ENCODE peak calls at places on chromosomes 16 and 17, in five cellular contexts. D is GM12865, X is IMR-90, B is cardiac fibroblast, J is left ventricle myocardium inferior. K is an unnamed sample.

GRCh38 chr17:79612468-79613194 is 1.8 kb upstream of the RBFOX3 start:
- DNase-seq in D (peak), X (peak), B (peak), J (no peak), K (peak)

GRCh38 chr17:19728114-19728495 is 11.7 kb upstream of the SLC47A2 start:
- DNase-seq in D (no peak), X (peak), B (peak), J (peak), K (peak)

GRCh38 chr17:48328457-48328856 is 101.6 kb downstream of the SKAP1 start:
- DNase-seq in D (no peak), X (no peak), B (no peak), J (no peak), K (no peak)

GRCh38 chr16:87474017-87474416 is 18.8 kb downstream of the ZCCHC14 start:
- DNase-seq in D (no peak), X (no peak), B (no peak), J (no peak), K (no peak)

GRCh38 chr17:56635640-56636039 is 42.1 kb downstream of the NOG start:
- DNase-seq in D (no peak), X (no peak), B (no peak), J (no peak), K (no peak)

GRCh38 chr17:44398692-44399691 is 9.5 kb upstream of the ITGA2B start:
- DNase-seq in D (no peak), X (peak), B (no peak), J (no peak), K (no peak)

GRCh38 chr17:74260525-74260850 is 13.5 kb upstream of the DNAI2 start:
- DNase-seq in D (no peak), X (no peak), B (no peak), J (no peak), K (no peak)

GRCh38 chr17:33452797-33453196 is 159.7 kb upstream of the ASIC2 start:
- DNase-seq in D (no peak), X (no peak), B (no peak), J (no peak), K (no peak)

GRCh38 chr17:82752371-82753200 is 721 bp downstream of the TBCD start:
- DNase-seq in D (peak), X (no peak), B (peak), J (no peak), K (no peak)

GRCh38 chr17:59149841-59150511 is 5.0 kb downstream of the SKA2 start:
- DNase-seq in D (peak), X (no peak), B (no peak), J (no peak), K (no peak)

GRCh38 chr16:72876221-72876620 is 171.7 kb downstream of the ZFHX3 start:
- DNase-seq in D (peak), X (peak), B (peak), J (peak), K (no peak)

GRCh38 chr17:1485748-1486376 is 6.6 kb downstream of the MYO1C start:
- DNase-seq in D (peak), X (peak), B (peak), J (peak), K (peak)

GRCh38 chr16:70694088-70694487 is 8.2 kb upstream of the MTSS2 start:
- DNase-seq in D (no peak), X (peak), B (peak), J (no peak), K (no peak)

GRCh38 chr17:66753126-66753920 is 81.6 kb upstream of the CACNG5 start:
- DNase-seq in D (no peak), X (no peak), B (no peak), J (no peak), K (no peak)

GRCh38 chr17:4949321-4950074 is 1.2 kb upstream of the PFN1 start:
- DNase-seq in D (peak), X (peak), B (peak), J (peak), K (peak)

GRCh38 chr17:58208344-58208743 is 10.7 kb downstream of the MKS1 start:
- DNase-seq in D (no peak), X (no peak), B (no peak), J (no peak), K (no peak)

GRCh38 chr17:78381601-78382168 is 3.2 kb downstream of the PGS1 start:
- DNase-seq in D (peak), X (no peak), B (no peak), J (no peak), K (no peak)

GRCh38 chr16:15461376-15461775 is 27.0 kb downstream of the BMERB1 start:
- DNase-seq in D (no peak), X (no peak), B (peak), J (no peak), K (no peak)

GRCh38 chr17:28741358-28742349 is 2.2 kb upstream of the TRAF4 start:
- DNase-seq in D (peak), X (no peak), B (no peak), J (no peak), K (peak)

GRCh38 chr17:58755577-58756245 is at the start of gene PPM1E:
- DNase-seq in D (peak), X (peak), B (peak), J (peak), K (peak)

GRCh38 chr17:34892864-34893263 is 68.4 kb downstream of the CCT6B start:
- DNase-seq in D (peak), X (no peak), B (no peak), J (no peak), K (no peak)

GRCh38 chr17:31373150-31374082 is 18.1 kb upstream of the RAB11FIP4 start:
- DNase-seq in D (peak), X (peak), B (peak), J (no peak), K (no peak)

GRCh38 chr16:52547001-52547833 is at the start of gene TOX3:
- DNase-seq in D (no peak), X (no peak), B (no peak), J (no peak), K (peak)

GRCh38 chr17:58330997-58331814 is 2.6 kb upstream of the TSPOAP1 start:
- DNase-seq in D (peak), X (no peak), B (no peak), J (peak), K (no peak)

GRCh38 chr16:15578824-15579223 is 64.1 kb downstream of the MARF1 start:
- DNase-seq in D (no peak), X (no peak), B (no peak), J (no peak), K (no peak)

GRCh38 chr16:82945420-82946096 is 318.8 kb downstream of the CDH13 start:
- DNase-seq in D (no peak), X (no peak), B (peak), J (no peak), K (no peak)

GRCh38 chr17:64200080-64201042 is 62.7 kb downstream of the TEX2 start:
- DNase-seq in D (peak), X (peak), B (peak), J (no peak), K (no peak)

GRCh38 chr17:68457168-68457538 is at the start of gene WIPI1:
- DNase-seq in D (no peak), X (no peak), B (no peak), J (no peak), K (peak)

GRCh38 chr17:78126895-78127239 is 1.7 kb downstream of the TMC6 start:
- DNase-seq in D (no peak), X (no peak), B (no peak), J (no peak), K (no peak)

GRCh38 chr17:48873696-48874443 is 18.7 kb upstream of the ATP5MC1 start:
- DNase-seq in D (no peak), X (no peak), B (no peak), J (no peak), K (no peak)

GRCh38 chr17:10197721-10198508 is 491 bp downstream of the GAS7 start:
- DNase-seq in D (no peak), X (no peak), B (no peak), J (peak), K (peak)
- H3K4me3 ChIP-seq in D (peak), X (peak), B (peak), J (peak), K (peak)

GRCh38 chr17:7852262-7852670 is 2.6 kb upstream of the TMEM88 start:
- DNase-seq in D (no peak), X (no peak), B (no peak), J (no peak), K (peak)

GRCh38 chr17:7850118-7850504 is 4.8 kb upstream of the TMEM88 start:
- DNase-seq in D (no peak), X (no peak), B (no peak), J (no peak), K (peak)

GRCh38 chr17:7849185-7850117 is 5.4 kb upstream of the TMEM88 start:
- DNase-seq in D (no peak), X (no peak), B (no peak), J (no peak), K (peak)

GRCh38 chr17:7851438-7852261 is 3.2 kb upstream of the TMEM88 start:
- DNase-seq in D (peak), X (peak), B (peak), J (peak), K (peak)

DNA sequence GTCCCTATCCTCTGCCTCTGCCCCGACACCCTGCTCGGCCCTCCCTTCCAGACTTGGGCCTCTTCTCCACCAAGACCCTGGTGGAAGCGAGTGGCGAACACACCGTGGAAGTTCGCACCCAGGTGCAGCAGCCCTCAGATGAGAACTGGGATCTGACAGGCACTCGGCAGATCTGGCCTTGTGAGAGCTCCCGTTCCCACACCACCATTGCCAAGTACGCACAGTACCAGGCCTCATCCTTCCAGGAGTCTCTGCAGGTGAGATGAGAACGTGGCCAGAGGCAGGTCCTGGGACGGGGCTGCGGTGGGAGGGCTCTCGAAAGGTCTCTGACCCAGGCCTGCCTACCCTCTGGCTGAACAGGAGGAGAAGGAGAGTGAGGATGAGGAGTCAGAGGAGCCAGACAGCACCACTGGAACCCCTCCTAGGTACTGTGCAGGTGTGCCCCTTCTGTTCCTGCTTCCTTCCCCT is 3.9 kb upstream of the TMEM88 start:
- DNase-seq in D (no peak), X (no peak), B (no peak), J (no peak), K (peak)
- H3K4me3 ChIP-seq in D (peak), X (no peak), B (no peak), J (no peak), K (peak)

GRCh38 chr16:79137528-79137927 is 463.0 kb downstream of the MAF start:
- DNase-seq in D (no peak), X (no peak), B (no peak), J (no peak), K (no peak)

GRCh38 chr16:79134300-79134699 is 466.2 kb downstream of the MAF start:
- DNase-seq in D (no peak), X (no peak), B (no peak), J (no peak), K (no peak)

GRCh38 chr16:79128706-79129105 is 471.8 kb downstream of the MAF start:
- DNase-seq in D (no peak), X (no peak), B (no peak), J (no peak), K (no peak)

GRCh38 chr16:79131676-79132075 is 468.9 kb downstream of the MAF start:
- DNase-seq in D (no peak), X (no peak), B (no peak), J (no peak), K (no peak)

GRCh38 chr16:79132745-79133144 is 467.8 kb downstream of the MAF start:
- DNase-seq in D (no peak), X (no peak), B (no peak), J (peak), K (no peak)
- H3K4me3 ChIP-seq in D (no peak), X (no peak), B (no peak), J (no peak), K (no peak)

DNA sequence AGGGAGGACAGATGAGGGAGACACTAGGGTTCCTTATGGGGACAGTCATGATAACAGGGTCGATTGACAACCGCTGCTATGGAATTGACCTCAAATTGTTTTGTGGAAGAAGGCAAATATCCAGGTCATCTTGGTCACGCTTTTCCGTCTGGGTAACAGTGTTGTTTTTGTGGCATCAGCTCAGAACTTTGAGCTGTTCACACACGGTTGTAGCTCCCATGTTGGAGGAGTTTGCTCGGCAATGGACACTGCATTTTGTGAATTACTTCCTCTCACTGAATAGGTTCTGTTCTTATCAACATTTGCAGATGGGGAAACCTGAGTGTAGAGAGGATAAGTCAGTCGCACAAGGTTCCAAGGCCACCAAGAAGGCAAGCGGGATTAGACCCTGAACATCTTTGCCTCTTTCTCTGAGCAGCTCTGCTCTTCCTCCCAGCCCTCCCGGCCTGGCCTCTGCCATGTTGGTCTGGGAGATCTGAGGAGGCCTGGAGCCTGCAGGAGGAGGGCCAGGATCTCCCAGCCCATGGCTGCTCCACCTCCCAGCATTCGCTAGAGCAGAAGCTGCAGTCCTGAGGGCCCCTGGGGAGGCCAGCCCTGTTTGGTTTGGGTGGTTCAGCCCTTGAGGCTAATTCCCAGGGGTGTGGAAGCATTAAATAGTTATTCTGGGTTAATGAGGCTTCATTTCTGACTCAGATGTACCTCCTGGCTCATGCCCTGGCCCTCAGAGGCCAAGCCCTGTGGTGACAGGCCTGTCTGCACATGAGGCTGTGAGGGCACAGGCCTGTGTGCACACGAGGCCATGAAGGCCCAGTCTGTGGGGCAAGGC is 154.2 kb upstream of the PLCG2 start:
- DNase-seq in D (peak), X (no peak), B (peak), J (no peak), K (no peak)
- H3K4me3 ChIP-seq in D (no peak), X (no peak), B (no peak), J (no peak), K (no peak)

GRCh38 chr17:7293821-7294613 is 422 bp downstream of the YBX2 start:
- DNase-seq in D (no peak), X (no peak), B (no peak), J (no peak), K (peak)
- H3K4me3 ChIP-seq in D (no peak), X (no peak), B (no peak), J (peak), K (no peak)

GRCh38 chr16:8718753-8719386 is 44.5 kb downstream of the ABAT start:
- DNase-seq in D (no peak), X (no peak), B (no peak), J (no peak), K (no peak)
- H3K4me3 ChIP-seq in D (no peak), X (no peak), B (no peak), J (no peak), K (no peak)

GRCh38 chr16:75218256-75219076 is at the start of gene CTRB1:
- DNase-seq in D (peak), X (no peak), B (no peak), J (no peak), K (peak)
- H3K4me3 ChIP-seq in D (no peak), X (no peak), B (no peak), J (no peak), K (peak)

DNA sequence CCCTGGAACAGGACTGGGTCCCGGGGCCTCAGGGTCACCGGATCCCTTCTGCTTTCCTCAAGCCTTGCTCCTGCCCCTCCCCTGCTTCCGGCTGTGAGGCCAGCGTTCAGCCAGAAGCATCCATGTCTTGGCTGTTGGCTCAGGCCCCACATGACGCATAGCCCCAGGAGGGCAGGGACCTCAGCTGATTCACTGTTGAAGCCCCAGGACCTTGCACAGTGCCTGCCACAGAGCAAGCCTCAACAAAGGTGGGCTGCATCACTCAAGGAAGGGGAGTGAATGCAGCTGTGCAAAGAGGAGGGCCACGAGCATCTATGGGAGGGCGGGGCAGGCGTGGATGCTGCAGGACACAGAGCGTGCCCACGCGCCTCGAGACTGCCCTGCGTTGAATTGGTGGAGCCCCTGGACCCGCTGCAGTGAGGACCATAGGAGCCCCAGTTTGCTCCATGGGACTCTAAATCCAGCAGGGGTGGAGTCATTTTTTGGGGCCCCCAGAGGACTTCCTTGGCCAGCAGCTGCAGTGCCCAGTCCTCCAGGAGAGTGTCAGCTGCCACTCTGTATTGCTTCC is 28.2 kb upstream of the ITGA3 start:
- DNase-seq in D (no peak), X (peak), B (peak), J (peak), K (no peak)
- H3K4me3 ChIP-seq in D (no peak), X (peak), B (peak), J (peak), K (no peak)